ENCODE peak calls at places on chromosome 15, in eight cellular contexts. N, P, M, A, X, L, Q and V are unnamed samples.

GRCh38 chr15:36643551-36643950 is 64.1 kb downstream of the CDIN1 start:
- DNase-seq in N (no peak), P (no peak), M (no peak), A (no peak), X (peak), L (peak), Q (no peak), V (no peak)

GRCh38 chr15:77001966-77002365 is 7.0 kb downstream of the PSTPIP1 start:
- DNase-seq in N (no peak), P (no peak), M (peak), A (no peak), X (no peak), L (no peak), Q (no peak), V (no peak)

GRCh38 chr15:36777941-36778340 is 198.5 kb downstream of the CDIN1 start:
- DNase-seq in N (no peak), P (no peak), M (no peak), A (no peak), X (peak), L (no peak), Q (no peak), V (no peak)

GRCh38 chr15:46441294-46442062 is 806.6 kb downstream of the SQOR start:
- DNase-seq in N (no peak), P (no peak), M (no peak), A (no peak), X (peak), L (no peak), Q (no peak), V (no peak)

GRCh38 chr15:56468271-56468912 is 3.5 kb upstream of the MNS1 start:
- DNase-seq in N (peak), P (no peak), M (no peak), A (no peak), X (no peak), L (no peak), Q (no peak), V (no peak)

GRCh38 chr15:86162172-86162591 is 82.5 kb downstream of the AGBL1 start:
- DNase-seq in N (no peak), P (no peak), M (no peak), A (peak), X (no peak), L (no peak), Q (no peak), V (no peak)

GRCh38 chr15:80160570-80161156 is 7.9 kb downstream of the FAH start:
- DNase-seq in N (peak), P (peak), M (peak), A (peak), X (peak), L (peak), Q (no peak), V (no peak)

GRCh38 chr15:69663441-69663840 is 210.8 kb downstream of the RPLP1 start:
- DNase-seq in N (no peak), P (no peak), M (no peak), A (no peak), X (no peak), L (no peak), Q (no peak), V (no peak)

GRCh38 chr15:100131321-100132224 is 210.2 kb downstream of the ADAMTS17 start:
- DNase-seq in N (no peak), P (no peak), M (peak), A (peak), X (no peak), L (peak), Q (peak), V (peak)

GRCh38 chr15:68553994-68554715 is 24.6 kb upstream of the CORO2B start:
- DNase-seq in N (peak), P (peak), M (no peak), A (no peak), X (peak), L (peak), Q (peak), V (peak)

DNA sequence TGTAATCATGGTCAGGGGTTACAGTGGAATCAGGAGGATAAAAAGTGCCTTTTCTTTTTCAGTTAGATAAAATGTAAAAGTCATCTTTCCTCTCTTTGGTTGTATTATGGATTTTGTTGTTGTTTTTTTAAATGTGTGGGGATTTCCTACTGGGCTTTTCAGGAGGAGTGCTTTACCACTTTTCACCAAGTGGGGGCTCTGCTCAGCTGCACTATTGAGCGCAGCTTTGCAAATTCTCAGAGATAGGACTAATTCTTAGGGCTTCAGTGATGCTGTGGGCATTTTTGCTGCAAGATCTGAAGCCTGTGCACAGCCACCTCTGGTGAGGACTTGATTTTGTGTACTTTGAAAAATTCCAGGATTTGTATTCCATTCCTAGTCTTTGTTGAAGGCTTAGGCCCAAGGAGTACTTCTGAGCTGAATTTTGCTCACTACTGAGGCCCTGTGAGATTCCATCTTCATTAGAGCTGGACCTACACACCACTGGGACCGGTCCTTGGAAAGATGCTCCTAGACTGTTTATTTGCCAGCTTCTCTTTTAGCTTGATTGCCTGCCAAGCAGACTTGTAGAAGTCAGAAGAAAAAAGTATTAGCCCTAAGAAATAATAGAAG is 7.5 kb downstream of the GNB5 start:
- DNase-seq in N (peak), P (no peak), M (no peak), A (no peak), X (peak), L (peak), Q (peak), V (no peak)
- TF ChIP-seq CTCF in N (peak), P (peak), M (peak), A (peak), X (peak), L (peak), Q (peak), V (peak)

DNA sequence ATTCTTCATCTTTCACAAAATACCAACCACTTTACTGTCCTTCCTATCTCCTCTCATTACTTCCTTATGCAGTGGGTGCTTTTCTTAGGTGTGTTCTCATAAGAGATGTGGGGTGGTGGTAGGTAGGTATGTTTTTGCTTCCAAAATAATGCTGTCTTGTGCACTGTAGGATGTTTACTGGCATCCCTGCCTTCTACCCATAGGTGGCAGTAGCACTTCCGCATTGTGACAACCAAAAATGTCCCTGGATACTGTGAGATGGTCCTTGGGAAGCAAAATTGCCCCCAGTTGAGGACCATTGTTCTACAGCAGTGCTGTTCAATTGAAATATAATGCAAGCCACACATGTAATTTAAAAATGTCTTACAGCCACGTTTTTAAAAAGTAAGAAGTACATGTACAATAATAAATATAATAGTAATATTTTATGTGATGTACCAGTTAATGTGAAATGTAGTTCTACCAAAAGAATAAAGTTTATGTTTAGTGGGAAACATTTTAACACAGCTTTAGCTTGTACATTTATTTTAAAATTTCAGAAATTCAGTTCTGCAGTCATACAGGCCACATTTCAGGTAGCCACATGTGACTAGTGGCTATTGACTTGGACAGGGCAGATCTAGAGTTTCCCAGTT is 75.2 kb downstream of the NEO1 start:
- DNase-seq in N (peak), P (no peak), M (no peak), A (no peak), X (no peak), L (peak), Q (no peak), V (no peak)
- TF ChIP-seq CTCF in N (peak), P (peak), M (peak), A (peak), X (peak), L (peak), Q (peak), V (peak)

GRCh38 chr15:89321521-89322410 is 12.9 kb downstream of the POLG start:
- DNase-seq in N (no peak), P (no peak), M (no peak), A (no peak), X (no peak), L (no peak), Q (peak), V (no peak)
- TF ChIP-seq CTCF in N (peak), P (no peak), M (no peak), A (peak), X (peak), L (no peak), Q (no peak), V (no peak)

GRCh38 chr15:74888716-74889115 is 1.1 kb upstream of the MPI start:
- DNase-seq in N (no peak), P (no peak), M (no peak), A (no peak), X (no peak), L (no peak), Q (no peak), V (no peak)

GRCh38 chr15:74891469-74891868 is 1.6 kb downstream of the MPI start:
- DNase-seq in N (no peak), P (no peak), M (no peak), A (no peak), X (no peak), L (peak), Q (peak), V (no peak)

GRCh38 chr15:74892313-74892712 is 2.5 kb downstream of the MPI start:
- DNase-seq in N (no peak), P (no peak), M (no peak), A (no peak), X (no peak), L (peak), Q (peak), V (no peak)

GRCh38 chr15:74889390-74889881 is 406 bp upstream of the MPI start:
- DNase-seq in N (no peak), P (peak), M (peak), A (peak), X (peak), L (no peak), Q (peak), V (no peak)

DNA sequence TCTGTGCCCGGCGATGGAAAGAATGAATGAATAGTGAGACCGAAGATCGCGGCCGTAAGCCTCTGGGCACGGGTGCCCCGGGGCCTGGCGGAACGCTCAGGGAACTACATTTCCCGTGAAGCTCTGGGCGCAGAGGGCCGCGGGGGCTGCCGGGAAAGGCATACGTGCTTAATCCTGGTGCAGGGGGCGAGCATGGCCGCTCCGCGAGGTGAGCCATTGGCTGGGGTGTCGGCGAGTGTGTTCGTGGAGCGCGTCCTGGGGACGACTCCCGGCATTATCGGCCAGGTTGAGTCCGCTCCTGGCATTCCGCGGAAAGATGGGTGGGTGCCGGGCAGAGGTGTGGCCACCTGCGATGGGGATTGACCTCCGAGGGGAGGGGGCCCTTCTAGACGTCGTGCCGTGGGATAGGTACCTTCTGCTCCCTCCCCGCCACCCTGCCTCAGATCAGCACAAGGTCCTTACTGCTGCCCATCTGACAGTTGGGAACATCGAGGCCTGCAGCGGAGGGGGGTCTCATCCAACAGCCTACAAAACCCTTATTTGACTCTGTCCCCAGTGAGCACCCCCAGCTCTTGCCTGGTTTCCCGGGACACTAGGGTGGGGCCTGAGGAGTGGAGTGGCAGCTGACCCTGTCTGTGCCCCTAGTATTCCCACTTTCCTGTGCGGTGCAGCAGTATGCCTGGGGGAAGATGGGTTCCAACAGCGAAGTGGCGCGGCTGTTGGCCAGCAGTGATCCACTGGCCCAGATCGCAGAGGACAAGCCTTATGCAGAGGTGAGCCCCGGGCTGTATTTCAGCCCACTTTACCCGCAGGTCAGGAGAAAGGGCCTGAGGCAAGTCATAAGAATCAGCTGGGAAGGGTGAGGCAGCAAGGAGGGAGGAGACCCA is at the start of gene MPI:
- DNase-seq in N (peak), P (peak), M (peak), A (peak), X (peak), L (peak), Q (peak), V (peak)
- TF ChIP-seq CTCF in N (no peak), P (peak), M (no peak), A (peak), X (no peak), L (no peak), Q (peak), V (no peak)

GRCh38 chr15:78909791-78910228 is 35.0 kb downstream of the CTSH start:
- DNase-seq in N (peak), P (no peak), M (no peak), A (no peak), X (peak), L (peak), Q (no peak), V (peak)

GRCh38 chr15:78909160-78909695 is 35.6 kb downstream of the CTSH start:
- DNase-seq in N (no peak), P (no peak), M (no peak), A (no peak), X (no peak), L (no peak), Q (no peak), V (no peak)

GRCh38 chr15:78906310-78906608 is 33.6 kb downstream of the MORF4L1 start:
- DNase-seq in N (no peak), P (peak), M (no peak), A (no peak), X (peak), L (peak), Q (peak), V (no peak)

GRCh38 chr15:78904599-78905358 is 32.1 kb downstream of the MORF4L1 start:
- DNase-seq in N (no peak), P (no peak), M (no peak), A (no peak), X (no peak), L (no peak), Q (no peak), V (no peak)

DNA sequence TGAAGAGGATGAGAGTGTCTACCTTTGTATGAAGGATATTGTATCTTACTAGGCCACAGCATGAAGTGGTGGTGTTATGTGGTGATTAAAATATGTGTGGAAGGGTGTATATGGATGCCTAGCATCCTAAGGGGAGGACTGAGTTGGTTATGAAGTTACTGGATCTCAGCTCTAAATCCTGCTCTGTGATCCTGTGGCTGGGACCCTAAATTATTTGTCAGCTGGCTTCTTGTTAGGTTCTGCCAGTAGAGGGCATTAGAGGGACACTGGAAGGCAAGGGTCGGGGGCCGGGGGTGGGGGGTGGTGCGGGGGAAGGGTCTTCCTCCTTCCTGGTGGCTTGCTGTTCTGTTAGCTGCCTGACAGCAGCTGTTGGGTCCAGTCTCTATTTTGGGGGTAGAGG is 34.9 kb downstream of the MORF4L1 start:
- DNase-seq in N (peak), P (no peak), M (no peak), A (no peak), X (no peak), L (no peak), Q (no peak), V (no peak)
- TF ChIP-seq CTCF in N (peak), P (no peak), M (peak), A (peak), X (peak), L (peak), Q (no peak), V (no peak)

DNA sequence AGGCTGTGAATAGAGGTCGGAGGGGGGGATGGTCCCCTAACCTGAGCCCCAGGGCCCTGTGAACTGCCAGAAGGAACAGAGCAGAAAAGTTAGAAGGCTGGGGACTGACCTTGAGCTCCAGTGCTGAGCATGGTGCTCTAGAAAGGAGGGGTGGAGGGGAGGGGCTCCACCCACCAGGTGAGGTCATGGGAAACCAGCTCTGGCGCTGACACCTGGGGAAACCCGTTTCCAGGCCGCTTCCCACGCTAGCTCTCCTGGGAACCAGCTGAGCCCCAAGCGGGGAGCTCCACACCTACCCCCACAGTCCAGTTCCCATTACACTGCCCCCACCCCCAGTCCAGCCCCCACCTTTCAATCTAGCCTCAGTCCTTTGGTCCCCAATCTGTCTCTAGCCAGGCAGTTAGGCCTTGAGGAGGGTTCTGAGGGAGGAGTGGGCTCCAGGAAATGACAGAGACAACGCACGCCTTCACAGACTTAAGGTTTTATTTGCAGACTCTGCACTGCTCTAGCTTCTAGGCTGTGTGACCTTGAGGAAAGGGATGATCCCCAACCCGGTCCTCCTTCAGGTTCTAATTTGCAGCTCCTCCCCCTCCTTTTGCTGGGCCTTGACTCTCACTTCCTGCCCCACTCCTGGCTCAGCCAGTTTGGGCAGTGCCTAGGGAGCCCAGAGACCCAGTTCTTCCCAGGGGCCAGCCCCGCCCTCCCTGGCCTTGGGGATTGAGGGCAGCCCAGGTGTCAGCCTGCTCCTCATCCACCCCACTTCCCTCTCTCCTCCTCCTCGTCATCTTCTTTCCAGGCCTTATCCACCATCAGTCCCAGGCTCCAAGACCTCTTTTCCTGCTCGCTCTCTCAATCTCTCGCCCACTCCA is 2.1 kb downstream of the RHOV start:
- DNase-seq in N (no peak), P (no peak), M (peak), A (no peak), X (no peak), L (peak), Q (peak), V (no peak)
- TF ChIP-seq CTCF in N (no peak), P (no peak), M (no peak), A (no peak), X (no peak), L (no peak), Q (no peak), V (no peak)

GRCh38 chr15:67385971-67386370 is 131.4 kb downstream of the IQCH start:
- DNase-seq in N (no peak), P (no peak), M (no peak), A (no peak), X (no peak), L (no peak), Q (no peak), V (no peak)

GRCh38 chr15:67384761-67385160 is 130.2 kb downstream of the IQCH start:
- DNase-seq in N (no peak), P (no peak), M (no peak), A (no peak), X (no peak), L (no peak), Q (no peak), V (no peak)

GRCh38 chr15:67381416-67382045 is 126.9 kb downstream of the IQCH start:
- DNase-seq in N (no peak), P (no peak), M (no peak), A (no peak), X (no peak), L (no peak), Q (no peak), V (no peak)

GRCh38 chr15:67382723-67383122 is 128.1 kb downstream of the IQCH start:
- DNase-seq in N (no peak), P (no peak), M (no peak), A (no peak), X (no peak), L (no peak), Q (no peak), V (no peak)

DNA sequence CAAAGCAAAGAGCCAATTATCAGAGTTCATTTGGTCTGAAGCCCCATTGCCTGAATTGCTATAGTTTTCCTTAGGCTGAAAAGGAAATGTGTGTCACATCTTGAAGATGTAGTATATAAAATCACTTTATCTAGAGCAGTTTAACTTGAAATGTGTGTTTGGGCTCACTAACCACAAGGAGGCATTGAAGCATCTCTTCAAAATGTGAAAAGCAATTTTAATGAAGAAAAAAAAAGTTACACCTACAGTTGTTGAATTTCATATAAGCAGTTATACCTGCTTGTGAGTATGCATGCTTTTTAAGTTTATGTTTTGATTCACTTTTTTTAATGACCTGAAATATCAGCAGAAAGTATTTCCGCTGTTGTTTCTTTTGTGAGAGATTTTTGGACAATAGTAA is 129.3 kb downstream of the IQCH start:
- DNase-seq in N (no peak), P (no peak), M (no peak), A (no peak), X (no peak), L (peak), Q (no peak), V (no peak)
- TF ChIP-seq CTCF in N (no peak), P (no peak), M (no peak), A (no peak), X (peak), L (no peak), Q (no peak), V (no peak)